ENCODE peak calls at places on chromosomes 4 and X, in seven cellular contexts. A is uterus; I is GF-D8; H is GM06990; G is iPS-NIHi11; O is mucosa of descending colon; U is stimulated activated CD4-positive, alpha-beta T cell treated with anti-CD3 and anti-CD28 coated beads, Interleukin-2, amount 100 ng/mL, for 48 hours. L is an unnamed sample.
A peak's percentile ranks its signal among the peaks of the same experiment; 100 is the strongest.

GRCh38 chrX:102129473-102129872 is 4.0 kb downstream of the TCEAL2 start:
- DNase-seq in G (no peak), A (no peak), I (no peak), U (no peak), H (no peak), O (no peak), L (peak; percentile 55)

GRCh38 chrX:45843518-45843917 is 642.8 kb upstream of the DIPK2B start:
- DNase-seq in A (no peak), U (no peak), H (no peak), O (no peak), I (no peak), G (no peak), L (no peak)

GRCh38 chrX:153885968-153886903 is at the start of gene L1CAM:
- DNase-seq in U (no peak), O (no peak), I (no peak), A (no peak), G (peak; percentile 56), H (peak; percentile 3), L (peak; percentile 53)

GRCh38 chr4:162837241-162837640 is 329.4 kb downstream of the NAF1 start:
- DNase-seq in G (no peak), H (no peak), U (no peak), I (no peak), O (no peak), A (no peak), L (no peak)

GRCh38 chr4:162838671-162839070 is 328.0 kb downstream of the NAF1 start:
- DNase-seq in I (no peak), U (no peak), H (no peak), A (no peak), O (peak; percentile 22), G (no peak), L (no peak)

GRCh38 chr4:43837171-43837570 is 611.4 kb downstream of the KCTD8 start:
- DNase-seq in O (no peak), A (no peak), H (no peak), I (no peak), G (no peak), U (no peak), L (no peak)

GRCh38 chr4:152161676-152162330 is 374.1 kb downstream of the FBXW7 start:
- DNase-seq in I (no peak), U (no peak), O (no peak), A (no peak), G (no peak), H (no peak), L (no peak)

GRCh38 chr4:39658756-39659155 is 20.1 kb upstream of the SMIM14 start:
- DNase-seq in U (no peak), O (no peak), H (no peak), A (no peak), I (no peak), G (no peak), L (no peak)

GRCh38 chrX:84168574-84168973 is 19.4 kb downstream of the RPS6KA6 start:
- DNase-seq in I (no peak), U (no peak), A (no peak), O (no peak), H (no peak), G (no peak), L (no peak)

GRCh38 chr4:85725727-85726170 is 250.8 kb downstream of the ARHGAP24 start:
- DNase-seq in H (peak; percentile 43), I (peak; percentile 36), U (no peak), O (no peak), G (no peak), A (no peak), L (no peak)

L was measured in G401.